ENCODE peak calls at places on chromosomes 11 and 22, in eight cellular contexts. C is lung, H is right atrium auricular region, E is cardiac muscle cell, U is IMR-90, O is tibial nerve, Y is right lobe of liver, L is brain microvascular endothelial cell. T is an unnamed sample.

GRCh38 chr22:46237453-46238158 is 12.5 kb downstream of the CDPF1 start:
- DNase-seq in C (no peak), U (peak), O (no peak), L (no peak), E (no peak), H (no peak), Y (no peak), T (no peak)

GRCh38 chr11:115103921-115104320 is 400.3 kb downstream of the CADM1 start:
- DNase-seq in C (no peak), Y (no peak), H (no peak), O (no peak), U (no peak), L (no peak), E (no peak), T (no peak)

GRCh38 chr11:45748801-45749200 is 56.1 kb upstream of the SLC35C1 start:
- DNase-seq in L (no peak), U (no peak), C (no peak), E (no peak), O (no peak), H (no peak), Y (no peak), T (no peak)

GRCh38 chr22:48925450-48925849 is 902.2 kb downstream of the BRD1 start:
- DNase-seq in O (no peak), H (peak), Y (no peak), E (no peak), C (no peak), U (no peak), L (no peak), T (no peak)

GRCh38 chr22:37229012-37229804 is 14.9 kb downstream of the RAC2 start:
- DNase-seq in U (peak), L (peak), O (no peak), H (no peak), C (no peak), E (no peak), Y (no peak), T (no peak)

GRCh38 chr11:96426356-96427103 is 36.7 kb downstream of the JRKL start:
- DNase-seq in U (peak), Y (no peak), C (no peak), L (no peak), E (peak), O (no peak), H (no peak), T (no peak)

GRCh38 chr11:76453248-76453647 is 8.4 kb downstream of the EMSY start:
- DNase-seq in C (no peak), U (peak), Y (no peak), L (no peak), E (no peak), O (no peak), H (no peak), T (no peak)

GRCh38 chr11:40100204-40100603 is 1359.2 kb downstream of the LRRC4C start:
- DNase-seq in H (no peak), U (no peak), O (no peak), C (no peak), Y (no peak), E (no peak), L (no peak), T (no peak)

GRCh38 chr22:17501679-17502285 is 61.5 kb upstream of the SLC25A18 start:
- DNase-seq in C (no peak), L (peak), Y (no peak), U (peak), E (peak), H (no peak), O (peak), T (no peak)

GRCh38 chr11:62020661-62021060 is 53.2 kb upstream of the FTH1 start:
- DNase-seq in O (no peak), E (no peak), Y (no peak), H (no peak), C (no peak), U (no peak), L (no peak), T (no peak)

GRCh38 chr11:117691501-117691900 is 105.5 kb downstream of the DSCAML1 start:
- DNase-seq in L (no peak), C (no peak), O (no peak), Y (no peak), U (no peak), E (no peak), H (no peak), T (no peak)

GRCh38 chr11:116255234-116255953 is 517.4 kb downstream of the BUD13 start:
- DNase-seq in Y (no peak), H (no peak), L (no peak), U (no peak), C (no peak), O (no peak), E (no peak), T (no peak)

GRCh38 chr22:47293368-47294221 is 531.1 kb downstream of the TBC1D22A start:
- DNase-seq in O (no peak), E (no peak), U (no peak), Y (no peak), L (no peak), C (no peak), H (peak), T (no peak)

GRCh38 chr11:86103808-86104207 is 34.9 kb upstream of the PICALM start:
- DNase-seq in O (no peak), H (no peak), L (no peak), E (no peak), U (peak), Y (no peak), C (no peak), T (no peak)

GRCh38 chr11:100827934-100828661 is 141.0 kb downstream of the ARHGAP42 start:
- DNase-seq in O (no peak), L (peak), U (peak), C (no peak), E (peak), Y (no peak), H (no peak), T (no peak)

GRCh38 chr11:71281901-71282300 is 29.5 kb upstream of the SHANK2 start:
- DNase-seq in H (peak), U (no peak), O (no peak), E (no peak), C (no peak), L (no peak), Y (no peak), T (no peak)

GRCh38 chr11:44308923-44309482 is 936 bp downstream of the ALX4 start:
- DNase-seq in Y (no peak), E (no peak), O (no peak), H (no peak), L (no peak), C (no peak), U (no peak), T (no peak)

GRCh38 chr11:86696451-86696850 is 24.0 kb upstream of the ME3 start:
- DNase-seq in L (no peak), U (no peak), H (no peak), O (no peak), E (no peak), C (no peak), Y (no peak), T (no peak)

GRCh38 chr11:70928854-70929598 is 323.4 kb downstream of the SHANK2 start:
- DNase-seq in L (no peak), E (no peak), C (no peak), O (no peak), U (no peak), Y (peak), H (no peak), T (no peak)

GRCh38 chr11:27401760-27402316 is 38.8 kb upstream of the CCDC34 start:
- DNase-seq in C (no peak), L (no peak), O (no peak), Y (no peak), U (no peak), H (no peak), E (no peak), T (no peak)

GRCh38 chr11:11261629-11262028 is 91.4 kb downstream of the CSNK2A3 start:
- DNase-seq in Y (no peak), C (no peak), U (no peak), L (no peak), O (no peak), E (no peak), H (no peak), T (no peak)

GRCh38 chr11:130209128-130209932 is 49.7 kb downstream of the ST14 start:
- DNase-seq in O (no peak), H (peak), U (no peak), C (peak), E (no peak), L (no peak), Y (no peak), T (no peak)

GRCh38 chr11:130216221-130216550 is 56.6 kb downstream of the ST14 start:
- DNase-seq in O (no peak), H (no peak), Y (no peak), U (no peak), E (no peak), L (no peak), C (peak), T (no peak)

GRCh38 chr11:43810929-43811596 is 69.6 kb upstream of the ALKBH3 start:
- DNase-seq in C (no peak), H (no peak), Y (no peak), E (peak), L (no peak), O (no peak), U (no peak), T (no peak)

GRCh38 chr22:43136255-43136654 is 6.9 kb downstream of the MCAT start:
- DNase-seq in Y (no peak), E (peak), L (no peak), O (no peak), H (no peak), U (peak), C (no peak), T (no peak)

GRCh38 chr11:1472180-1473005 is 14.2 kb downstream of the MOB2 start:
- DNase-seq in H (no peak), L (no peak), Y (peak), C (no peak), O (no peak), E (no peak), U (no peak), T (no peak)

GRCh38 chr11:65915101-65915820 is 3.6 kb downstream of the C11orf68 start:
- DNase-seq in U (no peak), H (no peak), C (no peak), Y (no peak), O (no peak), E (no peak), L (no peak), T (no peak)

GRCh38 chr11:6626971-6627761 is 7.9 kb upstream of the TPP1 start:
- DNase-seq in O (no peak), E (no peak), Y (no peak), U (no peak), C (no peak), L (no peak), H (no peak), T (peak)

GRCh38 chr11:75035911-75036536 is 47.3 kb downstream of the NEU3 start:
- DNase-seq in U (no peak), H (no peak), C (no peak), L (no peak), O (no peak), E (no peak), Y (no peak), T (no peak)

DNA sequence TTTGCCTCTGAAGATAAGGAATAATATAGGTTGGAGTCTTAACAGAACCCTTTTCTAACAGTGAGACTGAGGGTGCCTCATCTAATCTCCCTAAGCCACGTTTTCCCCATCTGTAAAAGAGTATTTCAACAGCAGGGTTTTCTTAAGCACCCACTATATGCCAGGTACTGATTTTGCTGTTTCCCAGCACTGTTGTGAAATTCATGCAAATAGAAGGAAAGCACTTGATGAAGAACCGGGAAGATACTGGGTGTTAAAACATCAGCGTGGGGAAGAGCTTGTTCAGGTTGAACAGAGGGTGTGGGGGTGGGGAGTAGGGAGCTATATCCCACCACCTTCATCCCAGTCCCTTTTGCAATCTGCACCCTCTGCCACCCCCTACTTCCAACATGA is 2.8 kb downstream of the HMOX1 start:
- DNase-seq in O (no peak), E (no peak), C (no peak), U (no peak), H (no peak), Y (no peak), L (no peak), T (no peak)
- H3K27ac ChIP-seq in O (no peak), E (no peak), C (no peak), U (no peak), H (no peak), Y (peak), L (no peak), T (no peak)

GRCh38 chr11:8369592-8370205 is 106.0 kb upstream of the LMO1 start:
- DNase-seq in Y (no peak), L (no peak), C (no peak), O (no peak), U (no peak), E (no peak), H (no peak), T (no peak)

GRCh38 chr11:8368194-8368593 is 104.5 kb upstream of the LMO1 start:
- DNase-seq in L (no peak), U (no peak), C (no peak), Y (no peak), H (no peak), E (no peak), O (no peak), T (no peak)

GRCh38 chr11:8366316-8366715 is 102.6 kb upstream of the LMO1 start:
- DNase-seq in C (no peak), Y (no peak), U (no peak), E (no peak), H (no peak), L (no peak), O (no peak), T (no peak)

GRCh38 chr11:8370812-8371515 is 107.3 kb upstream of the LMO1 start:
- DNase-seq in Y (no peak), E (no peak), C (no peak), O (no peak), H (no peak), L (no peak), U (no peak), T (no peak)

GRCh38 chr11:8368772-8369171 is 105.1 kb upstream of the LMO1 start:
- DNase-seq in E (no peak), C (no peak), H (no peak), U (no peak), L (no peak), Y (no peak), O (no peak), T (no peak)
- H3K27ac ChIP-seq in E (no peak), C (no peak), H (no peak), U (no peak), L (no peak), Y (no peak), O (no peak), T (no peak)

GRCh38 chr11:35171226-35171625 is 32.3 kb downstream of the CD44 start:
- DNase-seq in E (no peak), C (no peak), Y (no peak), L (no peak), H (no peak), O (no peak), U (no peak), T (no peak)
- H3K27ac ChIP-seq in E (no peak), C (no peak), Y (no peak), L (no peak), H (no peak), O (peak), U (no peak), T (no peak)

GRCh38 chr11:111845256-111846028 is 25.9 kb downstream of the ALG9 start:
- DNase-seq in E (no peak), C (no peak), H (no peak), L (no peak), U (no peak), Y (no peak), O (no peak), T (no peak)

GRCh38 chr11:111843659-111844058 is 27.7 kb downstream of the ALG9 start:
- DNase-seq in L (no peak), H (no peak), E (no peak), Y (no peak), C (no peak), U (no peak), O (no peak), T (no peak)

GRCh38 chr11:111846640-111847039 is 24.7 kb downstream of the ALG9 start:
- DNase-seq in O (no peak), Y (no peak), E (no peak), C (no peak), H (no peak), U (peak), L (peak), T (no peak)

GRCh38 chr11:111849631-111850030 is 21.8 kb downstream of the ALG9 start:
- DNase-seq in L (no peak), Y (no peak), H (no peak), E (no peak), C (no peak), O (no peak), U (no peak), T (no peak)

DNA sequence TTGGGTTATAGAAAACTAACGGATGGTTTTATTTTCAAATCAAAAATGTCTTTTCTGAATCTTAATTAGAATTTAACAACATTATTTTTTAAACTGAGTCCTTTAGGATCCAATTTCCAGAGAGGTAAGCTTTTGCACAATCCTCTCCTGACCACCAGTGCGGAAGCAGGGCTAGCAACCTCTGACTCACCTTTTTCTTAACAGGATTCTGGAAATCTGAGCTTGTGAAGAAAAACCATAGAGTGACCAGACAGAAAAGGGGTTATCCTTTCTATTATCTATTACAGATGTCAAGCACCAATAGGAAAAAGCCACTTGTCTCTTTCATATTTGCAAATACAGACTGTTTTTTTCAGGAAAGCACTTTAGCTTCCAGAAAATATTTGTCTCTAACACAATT is 25.3 kb downstream of the ALG9 start:
- DNase-seq in H (no peak), U (peak), O (no peak), Y (no peak), L (peak), C (no peak), E (no peak), T (no peak)
- H3K27ac ChIP-seq in H (no peak), U (no peak), O (no peak), Y (no peak), L (peak), C (no peak), E (no peak), T (peak)

GRCh38 chr22:38882972-38883622 is 11.1 kb upstream of the CBX6 start:
- DNase-seq in U (no peak), E (no peak), H (no peak), O (no peak), L (no peak), C (no peak), Y (no peak), T (no peak)
- H3K27ac ChIP-seq in U (no peak), E (peak), H (peak), O (peak), L (no peak), C (no peak), Y (no peak), T (no peak)

GRCh38 chr11:77560605-77561004 is 29.1 kb upstream of the AQP11 start:
- DNase-seq in Y (no peak), E (no peak), L (peak), C (peak), O (no peak), U (peak), H (no peak), T (no peak)

GRCh38 chr11:77557553-77557952 is 32.2 kb upstream of the AQP11 start:
- DNase-seq in H (no peak), O (no peak), U (peak), E (peak), L (peak), Y (no peak), C (no peak), T (no peak)

GRCh38 chr11:77558380-77558779 is 31.4 kb upstream of the AQP11 start:
- DNase-seq in L (no peak), Y (no peak), O (no peak), C (peak), U (no peak), H (no peak), E (no peak), T (no peak)

GRCh38 chr11:77561257-77561656 is 28.5 kb upstream of the AQP11 start:
- DNase-seq in O (no peak), H (no peak), E (no peak), Y (no peak), U (no peak), C (no peak), L (no peak), T (no peak)

GRCh38 chr11:77559686-77560425 is 29.9 kb upstream of the AQP11 start:
- DNase-seq in O (no peak), C (no peak), H (no peak), L (peak), Y (no peak), E (no peak), U (peak), T (no peak)
- H3K27ac ChIP-seq in O (no peak), C (no peak), H (no peak), L (peak), Y (no peak), E (no peak), U (peak), T (no peak)

GRCh38 chr11:134223066-134223465 is 701 bp downstream of the NCAPD3 start:
- DNase-seq in Y (no peak), L (no peak), C (no peak), U (no peak), H (no peak), O (no peak), E (no peak), T (no peak)
- H3K27ac ChIP-seq in Y (no peak), L (no peak), C (no peak), U (no peak), H (no peak), O (no peak), E (no peak), T (no peak)

DNA sequence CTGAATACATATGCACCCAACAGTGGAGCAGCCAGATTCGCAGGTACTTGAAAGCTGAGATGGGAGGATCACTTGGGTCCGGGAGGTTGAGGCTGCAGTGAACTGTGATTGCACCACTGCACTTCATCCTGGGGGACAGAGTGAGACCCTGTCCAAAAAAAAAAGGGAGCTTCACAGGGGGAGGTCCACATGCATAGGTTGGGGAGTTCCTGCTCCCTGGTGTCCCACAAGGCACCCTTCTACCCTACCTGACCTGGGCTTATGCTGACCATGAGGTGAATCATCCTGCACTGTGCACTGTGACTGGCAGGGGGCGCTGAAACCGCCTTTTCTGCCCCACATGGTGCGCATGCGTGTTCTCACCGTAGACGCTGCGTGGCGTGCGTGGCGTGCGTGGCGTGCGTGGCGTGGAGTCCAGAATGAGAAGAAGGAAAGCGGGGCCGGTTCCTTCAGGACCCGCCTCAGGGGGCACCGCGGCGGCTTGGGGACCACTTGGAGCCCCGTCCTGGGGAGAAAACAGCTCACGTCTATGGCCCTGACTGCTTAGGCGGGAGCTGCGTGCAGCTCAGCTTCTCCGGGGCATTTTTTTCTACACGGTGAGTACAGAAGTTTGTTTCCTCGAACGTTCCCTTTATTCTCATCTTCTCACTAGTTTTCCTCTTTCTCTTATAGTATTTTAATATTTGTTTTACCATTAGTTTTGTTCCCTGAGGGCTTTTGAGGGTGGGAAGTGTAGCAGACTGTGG is 116.6 kb upstream of the GRK3 start:
- DNase-seq in O (peak), Y (peak), L (peak), E (peak), H (peak), C (peak), U (peak), T (peak)
- H3K27ac ChIP-seq in O (peak), Y (peak), L (peak), E (no peak), H (peak), C (peak), U (peak), T (no peak)

GRCh38 chr11:125950696-125951645 is 5.1 kb downstream of the VSIG10L2 start:
- DNase-seq in Y (no peak), L (no peak), H (peak), C (no peak), U (peak), O (no peak), E (no peak), T (no peak)

GRCh38 chr11:125950178-125950490 is 4.3 kb downstream of the VSIG10L2 start:
- DNase-seq in H (peak), C (no peak), Y (no peak), U (no peak), L (no peak), O (no peak), E (no peak), T (no peak)

GRCh38 chr11:125952559-125952958 is 6.7 kb downstream of the VSIG10L2 start:
- DNase-seq in H (no peak), Y (no peak), U (no peak), O (no peak), L (no peak), E (no peak), C (no peak), T (no peak)

GRCh38 chr11:125952973-125953372 is 7.1 kb downstream of the VSIG10L2 start:
- DNase-seq in H (peak), Y (no peak), C (no peak), U (no peak), E (no peak), L (no peak), O (peak), T (no peak)

GRCh38 chr11:125951731-125952130 is 5.9 kb downstream of the VSIG10L2 start:
- DNase-seq in U (no peak), H (no peak), O (no peak), Y (no peak), L (no peak), C (no peak), E (no peak), T (no peak)
- H3K27ac ChIP-seq in U (no peak), H (peak), O (no peak), Y (no peak), L (no peak), C (no peak), E (no peak), T (no peak)

T was measured in caudate nucleus.